ENCODE peak calls at places on chromosomes 6 and 20, in eight cellular contexts. Y is neural progenitor cell; G is SK-N-DZ; M is activated T-cell treated with anti-CD3 and anti-CD28 coated beads, Interleukin-2, amount 50 U/mL, for 72 hours; B is RPMI7951; Q is keratinocyte; O is CD4-positive, alpha-beta memory T cell; J is activated CD4-positive, alpha-beta T cell treated with anti-CD3 and anti-CD28 coated beads, Interleukin-2, amount 50 U/mL, for 1 hour. H is an unnamed sample.

GRCh38 chr6:163347021-163347446 is 67.5 kb upstream of the QKI start:
- DNase-seq in Y (peak; percentile 33), G (no peak), M (no peak), B (peak; percentile 36), Q (peak; percentile 36), O (no peak), J (no peak), H (no peak)

GRCh38 chr6:137758661-137759060 is 108.4 kb upstream of the TNFAIP3 start:
- DNase-seq in Y (no peak), G (no peak), M (no peak), B (no peak), Q (no peak), O (no peak), J (no peak), H (no peak)

GRCh38 chr6:138229072-138229471 is 10.8 kb upstream of the PBOV1 start:
- DNase-seq in Y (no peak), G (no peak), M (no peak), B (no peak), Q (no peak), O (no peak), J (no peak), H (no peak)

GRCh38 chr20:5797843-5798462 is 47.8 kb downstream of the SHLD1 start:
- DNase-seq in Y (no peak), G (no peak), M (no peak), B (no peak), Q (no peak), O (no peak), J (no peak), H (no peak)

GRCh38 chr6:43904311-43905123 is 134.5 kb downstream of the VEGFA start:
- DNase-seq in Y (no peak), G (no peak), M (no peak), B (peak; percentile 85), Q (no peak), O (no peak), J (no peak), H (no peak)

GRCh38 chr6:33744895-33745546 is 1.7 kb downstream of the IP6K3 start:
- DNase-seq in Y (peak; percentile 25), G (no peak), M (no peak), B (no peak), Q (no peak), O (no peak), J (no peak), H (peak; percentile 50)

GRCh38 chr6:44145839-44146238 is 12.8 kb upstream of the CAPN11 start:
- DNase-seq in Y (no peak), G (no peak), M (no peak), B (no peak), Q (no peak), O (no peak), J (no peak), H (no peak)

GRCh38 chr20:32536861-32537656 is 48.1 kb downstream of the NOL4L start:
- DNase-seq in Y (peak; percentile 39), G (no peak), M (peak; percentile 63), B (no peak), Q (no peak), O (peak; percentile 74), J (peak; percentile 64), H (no peak)

GRCh38 chr6:32177182-32177787 is 920 bp upstream of the RNF5 start:
- DNase-seq in Y (peak; percentile 83), G (peak; percentile 84), M (peak; percentile 54), B (no peak), Q (no peak), O (no peak), J (no peak), H (peak; percentile 46)

GRCh38 chr6:34350100-34350936 is 42.2 kb downstream of the NUDT3 start:
- DNase-seq in Y (no peak), G (no peak), M (no peak), B (no peak), Q (no peak), O (no peak), J (no peak), H (no peak)

GRCh38 chr20:19975901-19976300 is 41.3 kb upstream of the NAA20 start:
- DNase-seq in Y (no peak), G (no peak), M (no peak), B (peak; percentile 47), Q (no peak), O (no peak), J (no peak), H (no peak)

GRCh38 chr6:139028658-139029469 is at the start of gene ABRACL:
- DNase-seq in Y (peak; percentile 52), G (peak; percentile 83), M (peak; percentile 81), B (peak; percentile 56), Q (peak; percentile 13), O (peak; percentile 79), J (peak; percentile 62), H (peak; percentile 62)

GRCh38 chr6:144410059-144410458 is 124.9 kb downstream of the UTRN start:
- DNase-seq in Y (no peak), G (no peak), M (no peak), B (no peak), Q (no peak), O (no peak), J (no peak), H (no peak)

GRCh38 chr6:127146935-127147334 is 28.5 kb downstream of the RSPO3 start:
- DNase-seq in Y (no peak), G (no peak), M (no peak), B (peak; percentile 73), Q (no peak), O (no peak), J (no peak), H (peak; percentile 53)

GRCh38 chr6:166988674-166989201 is 10.5 kb upstream of the CEP43 start:
- DNase-seq in Y (no peak), G (peak; percentile 12), M (no peak), B (no peak), Q (no peak), O (no peak), J (no peak), H (no peak)